ENCODE peak calls at places on chromosomes 6 and 20, in nine cellular contexts. H is GM12878, W is OCI-LY7, B is H9, D is tibial artery, M is aorta, R is left lung, V is upper lobe of right lung, X is A549. E is an unnamed sample. For H3K4me1, the result is how much of the 10 kb centered on the place peaks cover.

GRCh38 chr6:56297022-56297995 is 49.9 kb upstream of the COL21A1 start:
- DNase-seq in H (no peak), W (no peak), B (no peak), D (no peak), M (no peak), R (no peak), V (no peak), X (no peak), E (no peak)

GRCh38 chr6:111154981-111155380 is 67.7 kb downstream of the SLC16A10 start:
- DNase-seq in H (no peak), W (no peak), B (no peak), D (no peak), M (no peak), R (no peak), V (no peak), X (no peak), E (no peak)

GRCh38 chr6:15148356-15149058 is 97.4 kb upstream of the JARID2 start:
- DNase-seq in H (no peak), W (no peak), B (peak), D (no peak), M (no peak), R (no peak), V (no peak), X (no peak), E (no peak)

GRCh38 chr6:34295721-34296120 is 46.9 kb upstream of the SMIM29 start:
- DNase-seq in H (peak), W (peak), B (no peak), D (no peak), M (no peak), R (no peak), V (no peak), X (no peak), E (no peak)

GRCh38 chr6:12318749-12319148 is 28.6 kb downstream of the EDN1 start:
- DNase-seq in H (no peak), W (no peak), B (no peak), D (no peak), M (no peak), R (no peak), V (no peak), X (no peak), E (no peak)

GRCh38 chr6:134342211-134342610 is 24.3 kb upstream of the SGK1 start:
- DNase-seq in H (no peak), W (no peak), B (no peak), D (no peak), M (no peak), R (no peak), V (no peak), X (no peak), E (no peak)

GRCh38 chr20:36175016-36175415 is 20.5 kb downstream of the EPB41L1 start:
- DNase-seq in H (no peak), W (no peak), B (no peak), D (no peak), M (no peak), R (peak), V (no peak), X (no peak), E (no peak)

GRCh38 chr6:33143113-33143760 is 49.0 kb downstream of the COL11A2 start:
- DNase-seq in H (no peak), W (no peak), B (peak), D (no peak), M (no peak), R (no peak), V (no peak), X (no peak), E (no peak)

GRCh38 chr6:163782436-163783003 is 368.0 kb downstream of the QKI start:
- DNase-seq in H (peak), W (peak), B (peak), D (no peak), M (peak), R (no peak), V (no peak), X (no peak), E (peak)

GRCh38 chr6:140281236-140281635 is 906.8 kb upstream of the CITED2 start:
- DNase-seq in H (no peak), W (no peak), B (no peak), D (no peak), M (no peak), R (no peak), V (no peak), X (no peak), E (no peak)

GRCh38 chr20:32959351-32960221 is 44.6 kb downstream of the SUN5 start:
- DNase-seq in H (no peak), W (no peak), B (no peak), D (no peak), M (no peak), R (no peak), V (peak), X (no peak), E (no peak)

GRCh38 chr20:32963176-32963575 is 41.1 kb downstream of the SUN5 start:
- DNase-seq in H (no peak), W (no peak), B (no peak), D (no peak), M (no peak), R (no peak), V (no peak), X (no peak), E (no peak)

GRCh38 chr20:32960849-32961731 is 43.1 kb downstream of the SUN5 start:
- DNase-seq in H (no peak), W (no peak), B (no peak), D (no peak), M (no peak), R (peak), V (peak), X (no peak), E (no peak)

GRCh38 chr20:32960222-32960518 is 44.1 kb downstream of the SUN5 start:
- DNase-seq in H (no peak), W (no peak), B (no peak), D (no peak), M (no peak), R (no peak), V (no peak), X (no peak), E (no peak)

DNA sequence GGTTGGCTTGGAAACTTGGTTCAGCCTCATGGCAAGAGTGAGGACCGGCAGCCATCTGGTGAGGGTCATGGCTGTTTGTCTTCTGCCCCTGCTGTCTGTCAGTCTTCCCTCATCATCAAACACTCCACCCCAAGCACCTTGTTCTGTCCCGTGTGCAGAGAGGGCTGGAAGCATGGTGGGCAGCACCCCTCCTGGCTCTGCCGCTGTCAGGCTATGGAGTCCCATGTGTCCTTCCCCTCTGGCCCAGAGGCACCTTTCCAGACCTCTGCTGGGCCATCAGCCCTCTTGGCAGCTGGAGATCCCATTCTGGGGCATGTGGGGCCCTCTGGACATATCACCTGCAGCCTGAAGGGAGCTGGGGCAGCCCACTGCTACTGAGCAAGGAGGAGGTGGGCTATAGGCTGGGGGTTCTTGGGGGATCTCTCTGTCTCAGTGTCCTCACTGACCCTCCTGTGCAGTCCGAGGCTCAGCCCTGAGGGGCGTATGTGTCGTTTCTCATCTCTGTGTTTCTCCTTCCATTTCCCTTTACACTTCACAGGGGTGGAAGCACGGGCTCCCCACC is 42.2 kb downstream of the SUN5 start:
- DNase-seq in H (no peak), W (no peak), B (no peak), D (no peak), M (no peak), R (no peak), V (no peak), X (no peak), E (no peak)
- H3K4me1 ChIP-seq in H (under half), W (under half), B (under half), D (under half), M (under half), R (under half), V (under half), X (under half), E (under half)

DNA sequence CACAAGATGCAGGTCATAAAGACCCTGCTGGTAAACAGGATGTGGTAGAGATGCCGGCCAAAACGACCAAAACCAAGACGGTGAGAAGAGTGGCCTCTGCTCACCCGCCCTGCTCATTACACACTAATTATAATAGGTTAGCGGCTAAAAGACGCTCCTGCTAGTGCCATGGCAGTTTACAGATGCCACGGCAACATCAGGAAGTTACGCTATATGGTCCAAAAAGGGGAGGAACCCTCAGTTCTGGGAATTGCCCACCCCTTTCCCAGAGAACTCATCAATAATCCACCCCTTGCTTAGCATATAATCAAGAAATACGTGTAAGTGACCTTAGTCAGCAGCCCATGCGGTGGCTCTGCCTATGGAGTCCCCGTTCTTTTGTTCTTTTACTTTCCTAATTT is 17.6 kb downstream of the BHLHE23 start:
- DNase-seq in H (no peak), W (no peak), B (no peak), D (no peak), M (no peak), R (peak), V (no peak), X (no peak), E (peak)
- H3K4me1 ChIP-seq in H (under half), W (under half), B (under half), D (under half), M (under half), R (under half), V (under half), X (under half), E (under half)

DNA sequence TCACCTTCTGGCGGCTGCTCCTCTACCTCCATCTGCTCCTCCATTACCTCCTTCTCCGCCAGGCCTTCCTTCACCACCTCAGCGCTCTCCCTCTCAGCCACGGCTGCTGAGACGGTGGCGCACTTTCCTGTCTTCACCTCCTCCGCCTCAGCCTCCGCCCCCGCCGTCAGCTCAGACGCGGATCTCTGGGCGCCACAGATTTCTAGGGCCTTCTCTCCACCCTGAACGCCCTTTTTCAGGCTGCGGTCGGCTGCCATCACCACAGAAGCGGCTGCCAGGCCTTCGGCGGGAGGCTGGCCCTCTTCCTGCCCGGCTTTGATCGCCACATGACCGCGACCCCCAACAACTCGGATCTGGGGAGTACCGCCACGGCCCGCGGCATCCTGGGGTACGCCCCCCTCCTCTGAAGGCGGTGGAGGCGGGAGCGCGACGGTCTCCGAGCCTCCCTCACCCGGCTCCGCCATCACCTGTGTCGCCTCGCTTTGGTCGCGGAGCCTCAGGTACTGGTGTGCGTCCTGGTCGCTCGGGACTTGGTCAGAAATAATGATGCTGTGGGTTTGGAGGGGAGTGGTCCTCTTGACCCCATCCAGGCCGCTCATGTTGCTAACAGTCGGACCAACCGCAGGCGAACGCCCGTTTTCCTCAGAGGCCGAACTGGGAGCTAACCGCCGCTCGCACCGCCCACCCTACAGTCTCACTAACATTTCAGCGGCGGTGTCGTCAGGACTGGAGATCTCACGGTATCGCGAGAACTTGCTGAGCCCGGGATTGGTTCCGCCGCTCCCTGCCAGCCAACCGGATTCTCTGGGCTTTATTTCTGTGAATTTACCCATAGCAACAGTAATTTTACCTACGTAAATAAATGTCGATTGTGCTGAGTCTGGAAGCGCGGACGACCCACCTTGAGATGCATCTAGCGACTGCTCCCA is at the start of gene TSPYL1:
- DNase-seq in H (peak), W (peak), B (peak), D (peak), M (peak), R (peak), V (peak), X (peak), E (peak)
- H3K4me1 ChIP-seq in H (under half), W (half or more), B (under half), D (under half), M (under half), R (half or more), V (under half), X (under half), E (half or more)

GRCh38 chr6:67880939-67881705 is 754.0 kb upstream of the ADGRB3 start:
- DNase-seq in H (no peak), W (no peak), B (no peak), D (no peak), M (no peak), R (peak), V (no peak), X (no peak), E (no peak)
- H3K4me1 ChIP-seq in H (under half), W (under half), B (under half), D (under half), M (under half), R (under half), V (under half), X (under half), E (under half)

DNA sequence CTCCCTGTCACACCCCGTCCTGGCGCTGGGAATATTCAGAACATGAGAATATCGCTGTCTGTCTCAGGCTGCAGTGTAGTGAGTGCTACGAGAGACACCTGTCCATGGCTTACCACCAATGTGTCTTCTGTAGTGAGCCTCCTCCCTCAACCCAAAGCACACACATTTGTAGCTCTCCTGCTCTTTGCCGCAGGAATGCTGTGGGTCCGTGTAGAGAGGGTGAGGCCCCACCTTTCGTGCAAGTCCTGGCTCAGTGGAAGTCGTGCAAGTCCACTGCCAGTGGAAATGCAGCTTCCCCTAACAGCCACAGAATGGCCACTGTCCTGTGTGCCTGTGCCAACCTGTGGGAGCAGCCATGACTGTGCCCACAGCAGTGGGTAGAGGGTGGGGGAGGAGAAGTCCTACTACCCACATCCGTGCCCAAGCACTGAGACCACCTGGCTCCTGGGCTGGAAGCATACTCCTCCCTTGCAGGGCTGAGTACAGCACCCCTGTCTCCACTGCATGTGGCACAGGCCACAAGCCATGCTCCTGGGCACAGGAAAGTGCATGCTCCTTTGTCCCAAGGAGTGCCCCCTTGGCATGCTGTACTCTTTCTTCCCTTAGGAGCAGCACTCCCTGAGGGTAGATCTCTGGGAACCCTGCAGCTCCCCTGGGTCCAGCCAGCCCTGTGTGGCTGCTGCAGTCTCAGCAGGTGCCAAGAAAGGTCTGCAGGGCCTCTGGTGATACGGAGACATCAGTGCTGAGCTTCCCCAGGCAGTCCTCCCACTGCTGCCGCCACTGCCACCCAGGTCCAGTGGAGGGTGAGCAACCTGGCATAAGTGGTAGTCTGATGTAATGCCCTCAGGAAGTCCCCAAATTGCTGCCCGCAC is 28.0 kb downstream of the IGF2R start:
- DNase-seq in H (no peak), W (no peak), B (no peak), D (no peak), M (no peak), R (no peak), V (no peak), X (no peak), E (no peak)
- H3K4me1 ChIP-seq in H (under half), W (under half), B (under half), D (under half), M (under half), R (under half), V (under half), X (under half), E (under half)

E was measured in CD4-positive, CD25-positive, alpha-beta regulatory T cell.